ENCODE peak calls at places on chromosomes 6 and 20, in five cellular contexts. N is neuronal stem cell, A is H9, C is IMR-90, P is H1. I is an unnamed sample.

GRCh38 chr6:31497595-31498476 is at the start of gene MICB:
- DNase-seq in N (peak), A (peak), C (peak), P (peak), I (peak)

GRCh38 chr6:152099816-152100618 is 292.5 kb downstream of the ESR1 start:
- DNase-seq in N (no peak), A (no peak), C (peak), P (no peak), I (peak)

GRCh38 chr6:150260931-150261330 is 107.9 kb upstream of the IYD start:
- DNase-seq in N (no peak), A (no peak), C (no peak), P (no peak), I (no peak)

GRCh38 chr6:150016324-150017185 is 8.8 kb downstream of the RAET1L start:
- DNase-seq in N (peak), A (no peak), C (peak), P (peak), I (peak)

GRCh38 chr20:47677314-47678129 is 107.8 kb downstream of the SULF2 start:
- DNase-seq in N (peak), A (peak), C (peak), P (peak), I (peak)

GRCh38 chr6:93057584-93057983 is 361.8 kb downstream of the EPHA7 start:
- DNase-seq in N (no peak), A (no peak), C (no peak), P (no peak), I (no peak)

GRCh38 chr6:4637691-4638433 is 138.3 kb upstream of the CDYL start:
- DNase-seq in N (no peak), A (no peak), C (peak), P (no peak), I (no peak)

GRCh38 chr6:169428532-169428931 is 174.9 kb upstream of the THBS2 start:
- DNase-seq in N (peak), A (no peak), C (no peak), P (no peak), I (peak)

GRCh38 chr6:52305385-52305784 is 20.8 kb upstream of the MCM3 start:
- DNase-seq in N (no peak), A (no peak), C (no peak), P (no peak), I (no peak)

GRCh38 chr20:64149809-64150560 is 14.3 kb upstream of the MYT1 start:
- DNase-seq in N (no peak), A (no peak), C (no peak), P (peak), I (no peak)

GRCh38 chr6:12022903-12023522 is 10.9 kb downstream of the HIVEP1 start:
- DNase-seq in N (no peak), A (no peak), C (no peak), P (no peak), I (no peak)

GRCh38 chr6:355373-355772 is 36.2 kb upstream of the IRF4 start:
- DNase-seq in N (no peak), A (no peak), C (no peak), P (no peak), I (no peak)

GRCh38 chr6:62707914-62708313 is 421.9 kb upstream of the KHDRBS2 start:
- DNase-seq in N (no peak), A (no peak), C (no peak), P (no peak), I (no peak)

GRCh38 chr6:11258260-11259237 is 26.1 kb upstream of the NEDD9 start:
- DNase-seq in N (no peak), A (no peak), C (no peak), P (no peak), I (no peak)

GRCh38 chr6:37381579-37381978 is 27.8 kb downstream of the RNF8 start:
- DNase-seq in N (peak), A (peak), C (peak), P (peak), I (peak)

GRCh38 chr6:99521557-99522286 is 6.5 kb upstream of the USP45 start:
- DNase-seq in N (no peak), A (peak), C (peak), P (no peak), I (peak)

GRCh38 chr6:4791174-4791573 is 15.0 kb downstream of the CDYL start:
- DNase-seq in N (no peak), A (no peak), C (no peak), P (no peak), I (no peak)

GRCh38 chr6:7314414-7314813 is 1.4 kb upstream of the SSR1 start:
- DNase-seq in N (no peak), A (no peak), C (no peak), P (no peak), I (no peak)
- H2BK120ac ChIP-seq in N (no peak), A (no peak), C (no peak), P (no peak), I (no peak)

GRCh38 chr6:168303982-168304751 is 15.4 kb downstream of the DACT2 start:
- DNase-seq in N (no peak), A (no peak), C (no peak), P (no peak), I (no peak)
- H2AK5ac ChIP-seq in N (peak), A (no peak), C (no peak), P (no peak), I (no peak)

GRCh38 chr6:157821342-157822033 is 1.6 kb upstream of the SNX9 start:
- DNase-seq in N (no peak), A (no peak), C (peak), P (no peak), I (no peak)

GRCh38 chr6:157823523-157824370 is 701 bp downstream of the SNX9 start:
- DNase-seq in N (no peak), A (peak), C (peak), P (peak), I (peak)

GRCh38 chr6:157825243-157825904 is 2.3 kb downstream of the SNX9 start:
- DNase-seq in N (no peak), A (no peak), C (peak), P (no peak), I (no peak)

GRCh38 chr6:157822221-157823000 is 635 bp upstream of the SNX9 start:
- DNase-seq in N (no peak), A (peak), C (no peak), P (peak), I (no peak)

DNA sequence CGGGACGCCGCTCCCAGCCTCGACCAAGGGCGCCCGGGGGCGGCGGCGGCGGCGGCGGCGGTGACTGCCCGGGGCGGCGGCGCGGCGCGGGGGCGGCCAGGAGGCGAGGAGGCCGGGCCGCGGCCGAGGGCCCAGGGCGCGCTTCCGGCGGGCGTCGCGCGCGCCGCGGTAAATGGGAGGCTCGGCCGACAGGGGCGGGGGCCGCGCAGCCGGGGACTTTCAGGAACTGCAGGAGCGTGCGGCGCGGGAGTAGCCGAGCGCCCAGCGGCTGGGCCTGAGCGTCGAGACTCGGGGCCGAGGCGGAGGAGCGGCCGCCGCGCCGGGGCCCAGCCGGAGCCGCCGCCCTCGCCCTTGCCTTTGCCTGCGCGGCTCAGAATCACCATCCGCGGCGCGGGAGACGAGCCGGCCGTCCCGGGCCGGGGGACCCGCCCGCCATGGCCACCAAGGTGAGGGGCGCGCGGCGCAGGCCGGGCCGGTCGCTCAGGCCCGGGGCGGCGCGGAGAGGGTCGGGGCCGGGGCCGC is at the start of gene SNX9:
- DNase-seq in N (peak), A (peak), C (peak), P (peak), I (peak)
- H2BK120ac ChIP-seq in N (peak), A (no peak), C (peak), P (peak), I (peak)

GRCh38 chr6:158867381-158868121 is 48.4 kb upstream of the EZR start:
- DNase-seq in N (no peak), A (no peak), C (no peak), P (no peak), I (no peak)
- H2AK5ac ChIP-seq in N (no peak), A (no peak), C (no peak), P (peak), I (no peak)

I was measured in mesendoderm.